ENCODE peak calls at places on chromosomes 4 and X, in six cellular contexts. Q is uterus, A is ovary, Y is neuronal stem cell, K is testis, B is tibial artery. T is an unnamed sample.

GRCh38 chr4:88804234-88804633 is 106.6 kb upstream of the NAP1L5 start:
- DNase-seq in K (no peak), Y (no peak), A (no peak), Q (no peak), B (no peak), T (no peak)

GRCh38 chrX:123833387-123833786 is 26.5 kb upstream of the XIAP start:
- DNase-seq in Y (peak; percentile 37), A (peak; percentile 29), K (peak; percentile 55), Q (peak; percentile 37), B (no peak), T (peak; percentile 45)

GRCh38 chr4:67393699-67394281 is 151.5 kb downstream of the CENPC start:
- DNase-seq in Q (no peak), A (no peak), Y (peak; percentile 39), K (peak; percentile 54), B (no peak), T (peak; percentile 13)

GRCh38 chrX:1468250-1468772 is 15.6 kb upstream of the ASMTL start:
- DNase-seq in K (peak; percentile 14), Q (no peak), Y (no peak), B (peak; percentile 61), A (no peak), T (no peak)

GRCh38 chr4:146500216-146500615 is 21.5 kb downstream of the SLC10A7 start:
- DNase-seq in Q (no peak), Y (no peak), A (no peak), K (no peak), B (no peak), T (no peak)

GRCh38 chr4:103032575-103032974 is 13.1 kb upstream of the SLC9B1 start:
- DNase-seq in Y (peak; percentile 9), A (no peak), K (peak; percentile 48), Q (no peak), B (no peak), T (no peak)

GRCh38 chr4:175646802-175647201 is 165.3 kb downstream of the GPM6A start:
- DNase-seq in B (no peak), A (no peak), Y (no peak), Q (no peak), K (no peak), T (no peak)

GRCh38 chrX:53223955-53224859 is 800 bp downstream of the KDM5C start:
- DNase-seq in B (no peak), A (peak; percentile 32), K (no peak), Y (no peak), Q (no peak), T (no peak)

GRCh38 chrX:109600114-109600710 is 24.8 kb downstream of the KCNE5 start:
- DNase-seq in A (no peak), Q (no peak), B (no peak), K (peak; percentile 23), Y (no peak), T (no peak)

GRCh38 chr4:128711361-128711760 is 98.1 kb upstream of the JADE1 start:
- DNase-seq in Q (no peak), B (no peak), Y (no peak), K (no peak), A (peak; percentile 32), T (no peak)

GRCh38 chr4:18366762-18367358 is 345.3 kb upstream of the LCORL start:
- DNase-seq in Y (no peak), K (no peak), A (no peak), Q (no peak), B (no peak), T (no peak)

GRCh38 chr4:80024335-80024734 is 48.7 kb downstream of the ANTXR2 start:
- DNase-seq in B (no peak), Y (no peak), A (no peak), K (no peak), Q (no peak), T (no peak)

GRCh38 chrX:53682885-53683555 is 3.5 kb downstream of the HUWE1 start:
- DNase-seq in Q (peak; percentile 27), K (peak; percentile 40), Y (no peak), B (peak; percentile 64), A (peak; percentile 44), T (no peak)

GRCh38 chrX:115388879-115389278 is 99.4 kb downstream of the LUZP4 start:
- DNase-seq in A (no peak), K (no peak), B (no peak), Q (no peak), Y (no peak), T (no peak)

GRCh38 chr4:44927361-44928061 is 201.2 kb upstream of the GNPDA2 start:
- DNase-seq in Q (no peak), K (no peak), B (no peak), Y (peak; percentile 39), A (no peak), T (no peak)

GRCh38 chr4:143382539-143382938 is 45.9 kb downstream of the GAB1 start:
- DNase-seq in K (no peak), Y (no peak), A (no peak), B (no peak), Q (no peak), T (no peak)

GRCh38 chrX:133294126-133294525 is 76.0 kb upstream of the TFDP3 start:
- DNase-seq in A (no peak), Y (no peak), K (no peak), Q (no peak), B (no peak), T (no peak)

GRCh38 chr4:125187221-125187620 is 127.5 kb upstream of the FAT4 start:
- DNase-seq in K (no peak), B (no peak), Q (no peak), A (no peak), Y (no peak), T (no peak)

GRCh38 chr4:34198966-34199365 is 2045.3 kb downstream of the ARAP2 start:
- DNase-seq in Y (no peak), Q (no peak), K (no peak), A (no peak), B (no peak), T (no peak)

GRCh38 chrX:29295987-29296680 is 708.9 kb downstream of the IL1RAPL1 start:
- DNase-seq in Y (no peak), A (no peak), K (no peak), Q (no peak), B (no peak), T (no peak)

GRCh38 chr4:53764761-53765490 is 173.6 kb upstream of the LNX1 start:
- DNase-seq in Q (no peak), B (no peak), A (no peak), K (no peak), Y (no peak), T (no peak)

GRCh38 chr4:162791321-162791720 is 375.4 kb downstream of the NAF1 start:
- DNase-seq in Q (no peak), B (no peak), A (no peak), Y (no peak), K (no peak), T (no peak)

GRCh38 chrX:40152706-40153334 is 55.1 kb upstream of the BCOR start:
- DNase-seq in A (peak; percentile 32), Q (no peak), K (no peak), B (peak; percentile 85), Y (no peak), T (peak; percentile 52)
- H3K4me1 ChIP-seq in A (no peaks in the 10 kb centered on the region), Q (no peaks in the 10 kb centered on the region), K (peaks cover 4% of the 10 kb centered on the region), B (peaks cover 25% of the 10 kb centered on the region), Y (peaks cover 23% of the 10 kb centered on the region), T (peaks cover 3% of the 10 kb centered on the region)

GRCh38 chr4:7906171-7906581 is 33.5 kb downstream of the AFAP1 start:
- DNase-seq in A (no peak), Q (no peak), Y (no peak), B (no peak), K (no peak), T (no peak)
- H3K4me1 ChIP-seq in A (peaks cover 23% of the 10 kb centered on the region), Q (peaks cover 21% of the 10 kb centered on the region), Y (peaks cover 35% of the 10 kb centered on the region), B (peaks cover 94% of the 10 kb centered on the region), K (peaks cover 8% of the 10 kb centered on the region), T (no peaks in the 10 kb centered on the region)

GRCh38 chrX:15566244-15566643 is 34.5 kb downstream of the ACE2 start:
- DNase-seq in A (no peak), Q (no peak), B (no peak), Y (no peak), K (no peak), T (no peak)
- H3K4me1 ChIP-seq in A (no peaks in the 10 kb centered on the region), Q (no peaks in the 10 kb centered on the region), B (no peaks in the 10 kb centered on the region), Y (peaks cover 5% of the 10 kb centered on the region), K (no peaks in the 10 kb centered on the region), T (no peaks in the 10 kb centered on the region)

GRCh38 chr4:153115322-153116100 is 88.7 kb upstream of the TRIM2 start:
- DNase-seq in B (no peak), Y (no peak), K (no peak), Q (no peak), A (no peak), T (peak; percentile 43)
- H3K4me1 ChIP-seq in B (peaks cover 21% of the 10 kb centered on the region), Y (no peaks in the 10 kb centered on the region), K (no peaks in the 10 kb centered on the region), Q (no peaks in the 10 kb centered on the region), A (no peaks in the 10 kb centered on the region), T (peaks cover 5% of the 10 kb centered on the region)

GRCh38 chr4:41381384-41381783 is 124.7 kb downstream of the UCHL1 start:
- DNase-seq in B (no peak), Y (no peak), Q (no peak), K (no peak), A (no peak), T (no peak)
- H3K4me1 ChIP-seq in B (peaks cover 86% of the 10 kb centered on the region), Y (no peaks in the 10 kb centered on the region), Q (no peaks in the 10 kb centered on the region), K (peaks cover 5% of the 10 kb centered on the region), A (no peaks in the 10 kb centered on the region), T (peaks cover 4% of the 10 kb centered on the region)

GRCh38 chr4:24118031-24118430 is 228.2 kb upstream of the PPARGC1A start:
- DNase-seq in A (no peak), B (no peak), Q (no peak), K (no peak), Y (no peak), T (no peak)

GRCh38 chr4:24114444-24114843 is 224.6 kb upstream of the PPARGC1A start:
- DNase-seq in A (no peak), B (no peak), Y (no peak), Q (no peak), K (no peak), T (no peak)

GRCh38 chr4:24112466-24112865 is 222.6 kb upstream of the PPARGC1A start:
- DNase-seq in Q (no peak), Y (no peak), A (no peak), B (no peak), K (no peak), T (no peak)

GRCh38 chr4:24116107-24116506 is 226.3 kb upstream of the PPARGC1A start:
- DNase-seq in B (no peak), A (no peak), Q (no peak), K (no peak), Y (no peak), T (no peak)

DNA sequence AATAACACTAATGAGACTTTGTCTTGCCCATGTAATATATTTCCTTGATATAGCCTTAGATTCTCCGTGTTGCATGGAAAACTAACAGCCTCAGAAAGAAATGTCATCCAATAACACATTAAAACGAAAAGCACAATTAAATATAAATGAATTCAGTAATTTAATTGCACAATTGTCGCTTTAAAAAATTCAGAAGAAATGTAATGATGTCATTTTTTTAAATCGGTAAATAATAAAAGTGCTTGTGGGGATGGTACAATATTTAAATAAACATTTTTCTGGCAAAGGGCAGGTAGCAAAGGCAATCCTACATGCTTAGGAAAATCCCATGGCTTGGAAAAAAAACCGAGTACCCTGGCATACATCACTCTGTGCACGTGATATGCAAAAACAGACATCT is 225.3 kb upstream of the PPARGC1A start:
- DNase-seq in K (no peak), Q (no peak), Y (no peak), A (no peak), B (no peak), T (no peak)
- H3K4me1 ChIP-seq in K (no peaks in the 10 kb centered on the region), Q (no peaks in the 10 kb centered on the region), Y (no peaks in the 10 kb centered on the region), A (no peaks in the 10 kb centered on the region), B (no peaks in the 10 kb centered on the region), T (no peaks in the 10 kb centered on the region)

DNA sequence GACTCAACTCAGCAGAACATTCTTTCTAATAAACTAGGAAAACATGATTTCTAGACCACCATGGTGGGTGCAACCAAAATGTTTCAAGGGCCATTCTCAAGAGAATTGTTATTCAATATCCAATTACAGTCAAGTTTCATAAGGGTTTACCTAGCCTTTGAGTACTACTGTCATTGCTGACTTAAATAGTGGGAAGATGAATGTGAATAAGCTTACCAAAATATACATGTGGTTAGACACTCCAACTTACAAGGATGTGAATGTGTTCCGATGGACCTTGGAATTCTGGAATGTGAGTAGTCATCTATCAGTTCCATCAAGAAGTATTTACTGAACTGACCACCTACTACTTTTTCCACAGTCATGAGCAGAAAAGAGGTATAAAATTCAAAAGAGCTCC is 16.9 kb downstream of the SH3RF1 start:
- DNase-seq in Q (no peak), B (no peak), K (no peak), Y (no peak), A (no peak), T (no peak)
- H3K4me1 ChIP-seq in Q (no peaks in the 10 kb centered on the region), B (peaks cover 100% of the 10 kb centered on the region), K (peaks cover 54% of the 10 kb centered on the region), Y (peaks cover 12% of the 10 kb centered on the region), A (peaks cover 20% of the 10 kb centered on the region), T (peaks cover 6% of the 10 kb centered on the region)

T was measured in prostate gland.